ENCODE peak calls at places on chromosomes 3 and 15, in nine cellular contexts. Y is HepG2; G is thoracic aorta; V is CD4-positive, alpha-beta memory T cell; B is pancreas; R is A673; Q is ovary; C is heart right ventricle; M is colonic mucosa. F is an unnamed sample.
A peak's percentile ranks its signal among the peaks of the same experiment; 100 is the strongest.

GRCh38 chr15:77909131-77909940 is 168.2 kb downstream of the TBC1D2B start:
- DNase-seq in V (no peak), G (no peak), C (no peak), Y (no peak), M (peak; percentile 48), R (no peak), Q (no peak), B (no peak), F (peak; percentile 43)

GRCh38 chr3:42780892-42781700 is 8.0 kb upstream of the CCDC13 start:
- DNase-seq in V (no peak), G (no peak), M (peak; percentile 52), Y (peak; percentile 68), C (peak; percentile 22), Q (no peak), R (peak; percentile 57), B (no peak), F (no peak)

GRCh38 chr3:55576621-55577020 is 89.5 kb upstream of the WNT5A start:
- DNase-seq in C (no peak), Y (no peak), M (no peak), R (no peak), G (no peak), V (no peak), Q (no peak), B (no peak), F (no peak)

GRCh38 chr3:69181592-69182211 is 59.3 kb upstream of the LMOD3 start:
- DNase-seq in R (no peak), Q (no peak), C (no peak), B (no peak), M (no peak), V (no peak), Y (peak; percentile 80), G (no peak), F (no peak)

GRCh38 chr3:182905623-182906022 is 74.7 kb downstream of the DCUN1D1 start:
- DNase-seq in V (no peak), C (no peak), R (no peak), G (no peak), M (no peak), Q (no peak), B (no peak), Y (peak; percentile 12), F (no peak)

GRCh38 chr15:35858707-35859106 is 312.7 kb upstream of the DPH6 start:
- DNase-seq in R (no peak), G (no peak), Y (no peak), C (no peak), Q (no peak), M (no peak), B (no peak), V (no peak), F (no peak)

GRCh38 chr3:171339606-171340005 is 120.6 kb downstream of the TNIK start:
- DNase-seq in C (no peak), V (no peak), Q (no peak), M (peak; percentile 83), R (no peak), G (no peak), B (peak; percentile 87), Y (no peak), F (no peak)

GRCh38 chr3:87503901-87504498 is 227.6 kb upstream of the POU1F1 start:
- DNase-seq in B (peak; percentile 24), C (no peak), Q (no peak), Y (peak; percentile 60), M (peak; percentile 29), V (no peak), G (no peak), R (peak; percentile 89), F (no peak)

GRCh38 chr3:171833775-171834460 is 9.2 kb upstream of the TMEM212 start:
- DNase-seq in R (peak; percentile 37), C (no peak), G (no peak), Y (no peak), Q (no peak), M (no peak), V (no peak), B (no peak), F (no peak)

GRCh38 chr3:69784854-69785523 is 45.7 kb downstream of the MITF start:
- DNase-seq in V (no peak), R (no peak), B (no peak), C (peak; percentile 41), Q (peak; percentile 34), G (peak; percentile 21), Y (no peak), M (peak; percentile 23), F (peak; percentile 28)

GRCh38 chr3:33062814-33063346 is 34.1 kb downstream of the GLB1 start:
- DNase-seq in B (no peak), R (no peak), V (peak; percentile 70), C (no peak), G (no peak), Y (no peak), Q (no peak), M (no peak), F (no peak)

GRCh38 chr3:48456466-48456865 is 9.9 kb downstream of the ATRIP start:
- DNase-seq in B (no peak), V (no peak), M (no peak), Y (no peak), G (no peak), R (peak; percentile 72), Q (no peak), C (no peak), F (no peak)

GRCh38 chr3:62238431-62238830 is 134.9 kb downstream of the FEZF2 start:
- DNase-seq in M (no peak), R (no peak), B (no peak), Q (no peak), G (no peak), V (no peak), Y (no peak), C (no peak), F (no peak)

GRCh38 chr3:157129782-157130137 is 30.2 kb downstream of the CCNL1 start:
- DNase-seq in C (no peak), V (no peak), M (peak; percentile 66), R (peak; percentile 67), Y (no peak), G (no peak), B (no peak), Q (no peak), F (no peak)

GRCh38 chr15:35306361-35306981 is 221.4 kb upstream of the NANOGP8 start:
- DNase-seq in Q (no peak), G (no peak), M (peak; percentile 73), B (no peak), C (no peak), R (peak; percentile 55), Y (no peak), V (no peak), F (no peak)

GRCh38 chr15:71610991-71611720 is 199.2 kb upstream of the NR2E3 start:
- DNase-seq in B (no peak), M (no peak), G (no peak), R (no peak), Q (no peak), Y (no peak), C (no peak), V (no peak), F (no peak)

GRCh38 chr3:12267380-12268030 is 21.4 kb upstream of the PPARG start:
- DNase-seq in Q (no peak), G (no peak), R (no peak), C (no peak), B (no peak), M (no peak), Y (no peak), V (no peak), F (no peak)

GRCh38 chr3:171044828-171045793 is 18.6 kb upstream of the SLC2A2 start:
- DNase-seq in G (no peak), V (no peak), Q (no peak), Y (peak; percentile 100), B (no peak), C (no peak), M (no peak), R (no peak), F (no peak)

GRCh38 chr15:90463381-90463780 is 66.3 kb upstream of the CRTC3 start:
- DNase-seq in Q (no peak), B (no peak), C (peak; percentile 65), R (no peak), Y (no peak), V (no peak), G (no peak), M (no peak), F (no peak)
- H3K27ac ChIP-seq in Q (no peak overlapping the region), B (no peak overlapping the region), C (peak overlapping the region; percentile 77), R (no peak overlapping the region), Y (no peak overlapping the region), V (no peak overlapping the region), G (peak overlapping the region; percentile 90), M (no peak overlapping the region), F (peak overlapping the region; percentile 79)

GRCh38 chr3:71118406-71118805 is 465.1 kb downstream of the FOXP1 start:
- DNase-seq in M (no peak), Q (no peak), G (no peak), B (no peak), C (no peak), V (no peak), Y (no peak), R (no peak), F (no peak)
- H3K4me3 ChIP-seq in M (no peak overlapping the region), Q (no peak overlapping the region), G (no peak overlapping the region), B (no peak overlapping the region), C (no peak overlapping the region), V (no peak overlapping the region), Y (no peak overlapping the region), R (no peak overlapping the region), F (no peak overlapping the region)

GRCh38 chr15:64112904-64113303 is 17.1 kb downstream of the SNX1 start:
- DNase-seq in M (no peak), R (no peak), V (no peak), Q (no peak), G (no peak), B (no peak), Y (no peak), C (no peak), F (no peak)
- H3K27ac ChIP-seq in M (no peak overlapping the region), R (no peak overlapping the region), V (no peak overlapping the region), Q (no peak overlapping the region), G (no peak overlapping the region), B (no peak overlapping the region), Y (peak overlapping the region; percentile 21), C (no peak overlapping the region), F (no peak overlapping the region)

DNA sequence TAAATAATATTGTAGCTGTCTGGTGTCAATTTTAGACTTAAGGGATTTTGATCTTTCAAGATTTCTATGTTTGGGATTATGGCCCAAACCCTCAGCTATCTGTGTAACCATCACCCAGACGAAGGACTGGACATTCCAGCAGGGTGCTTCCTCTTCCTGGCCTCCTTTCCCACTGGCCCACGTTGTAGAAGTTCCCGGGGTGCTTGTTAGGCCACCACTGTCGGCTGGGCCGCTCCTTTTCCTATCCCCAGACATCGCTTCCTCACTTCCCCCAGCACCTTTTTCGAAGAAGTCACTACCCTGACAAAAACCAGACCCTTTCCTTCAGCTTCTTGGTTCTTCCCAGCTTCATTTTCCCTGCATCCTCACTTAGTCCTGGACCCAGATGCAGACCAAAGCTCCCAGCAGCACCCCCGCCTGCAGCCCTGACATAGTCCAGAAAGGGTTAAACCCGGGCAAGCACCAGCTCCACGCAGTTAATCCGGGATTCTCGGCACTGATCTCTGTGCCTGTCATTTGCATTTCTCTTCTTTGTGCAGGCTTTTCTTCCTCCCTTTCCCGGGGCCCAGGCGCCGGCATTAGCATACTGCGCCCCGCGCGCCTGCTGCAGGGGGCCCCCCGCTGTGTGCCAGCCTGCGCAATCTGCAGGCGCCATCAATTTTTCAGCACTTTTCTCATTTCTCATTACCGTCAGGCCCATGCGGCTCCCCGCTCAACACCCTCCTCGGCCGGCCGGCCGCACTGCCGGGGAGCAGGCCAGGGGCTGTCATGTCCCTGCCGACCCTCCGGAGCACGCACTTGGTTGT is 90.6 kb downstream of the ZNF621 start:
- DNase-seq in M (no peak), Y (no peak), Q (no peak), V (no peak), B (no peak), G (no peak), C (no peak), R (peak; percentile 84), F (no peak)
- H3K4me3 ChIP-seq in M (no peak overlapping the region), Y (no peak overlapping the region), Q (no peak overlapping the region), V (no peak overlapping the region), B (no peak overlapping the region), G (no peak overlapping the region), C (peak overlapping the region; percentile 43), R (peak overlapping the region; percentile 31), F (peak overlapping the region; percentile 23)